ENCODE peak calls at places on chromosome 20, in seven cellular contexts. L, Y, X, M, G, Z and O are unnamed samples.

GRCh38 chr20:6665161-6665560 is 102.3 kb upstream of the BMP2 start:
- DNase-seq in M (no peak), Z (no peak), G (no peak), Y (no peak), L (no peak), X (no peak), O (no peak)

GRCh38 chr20:6708010-6708409 is 59.5 kb upstream of the BMP2 start:
- DNase-seq in G (no peak), Y (no peak), M (no peak), X (peak), Z (no peak), L (no peak), O (no peak)

GRCh38 chr20:36070451-36070850 is 84.1 kb upstream of the EPB41L1 start:
- DNase-seq in M (no peak), G (no peak), X (no peak), Z (no peak), Y (no peak), L (no peak), O (no peak)

GRCh38 chr20:52230406-52230805 is 38.8 kb upstream of the ZFP64 start:
- DNase-seq in G (no peak), M (no peak), X (no peak), Z (no peak), Y (no peak), L (no peak), O (no peak)

GRCh38 chr20:20455945-20456344 is 88.0 kb downstream of the INSM1 start:
- DNase-seq in Y (no peak), M (no peak), L (no peak), X (no peak), G (no peak), Z (no peak), O (no peak)

GRCh38 chr20:11853359-11853758 is 64.3 kb upstream of the BTBD3 start:
- DNase-seq in X (no peak), G (no peak), Y (no peak), Z (no peak), L (no peak), M (no peak), O (no peak)

GRCh38 chr20:1265916-1266166 is 253 bp upstream of the SNPH start:
- DNase-seq in Z (no peak), G (no peak), X (no peak), L (no peak), Y (no peak), M (no peak), O (no peak)

GRCh38 chr20:1160496-1160895 is 24.3 kb downstream of the TMEM74B start:
- DNase-seq in M (no peak), Y (no peak), Z (peak), X (no peak), G (no peak), L (no peak), O (no peak)

GRCh38 chr20:42549496-42549895 is 640.2 kb downstream of the PTPRT start:
- DNase-seq in L (no peak), M (no peak), X (no peak), Z (no peak), Y (no peak), G (no peak), O (no peak)

GRCh38 chr20:32316667-32317066 is 39.2 kb downstream of the KIF3B start:
- DNase-seq in Y (no peak), X (no peak), Z (no peak), M (no peak), G (no peak), L (no peak), O (no peak)

GRCh38 chr20:6533828-6534388 is 233.6 kb upstream of the BMP2 start:
- DNase-seq in X (no peak), M (no peak), Z (no peak), G (no peak), Y (no peak), L (no peak), O (no peak)

GRCh38 chr20:25223179-25223661 is 24.7 kb upstream of the PYGB start:
- DNase-seq in X (peak), Z (no peak), M (no peak), Y (peak), G (no peak), L (peak), O (no peak)

GRCh38 chr20:24987244-24987643 is 5.3 kb downstream of the APMAP start:
- DNase-seq in Z (peak), Y (no peak), G (no peak), M (no peak), X (no peak), L (no peak), O (peak)

GRCh38 chr20:48841861-48842529 is 14.2 kb upstream of the PREX1 start:
- DNase-seq in Z (no peak), L (no peak), X (no peak), Y (no peak), G (no peak), M (no peak), O (no peak)

GRCh38 chr20:61459266-61459665 is 207.2 kb downstream of the CDH4 start:
- DNase-seq in G (no peak), L (no peak), X (no peak), Z (no peak), Y (no peak), M (no peak), O (no peak)

GRCh38 chr20:14360386-14360785 is 23.0 kb upstream of the FLRT3 start:
- DNase-seq in Y (no peak), L (no peak), X (no peak), G (no peak), M (no peak), Z (no peak), O (no peak)

GRCh38 chr20:35791823-35792222 is 20.0 kb downstream of the PHF20 start:
- DNase-seq in L (no peak), X (no peak), M (no peak), G (no peak), Y (no peak), Z (no peak), O (no peak)

GRCh38 chr20:6348908-6349307 is 226.1 kb upstream of the FERMT1 start:
- DNase-seq in M (no peak), X (no peak), Y (no peak), G (no peak), L (no peak), Z (no peak), O (no peak)

GRCh38 chr20:19223640-19224039 is 11.2 kb downstream of the SLC24A3 start:
- DNase-seq in Z (no peak), Y (no peak), X (no peak), L (peak), M (no peak), G (no peak), O (no peak)

GRCh38 chr20:48051810-48052491 is 266.7 kb upstream of the SULF2 start:
- DNase-seq in L (no peak), G (no peak), M (peak), Y (no peak), Z (no peak), X (no peak), O (no peak)

GRCh38 chr20:58141496-58141895 is 87.0 kb downstream of the ANKRD60 start:
- DNase-seq in L (no peak), G (no peak), Y (peak), M (no peak), Z (peak), X (no peak), O (no peak)

GRCh38 chr20:51467971-51468626 is 74.4 kb downstream of the NFATC2 start:
- DNase-seq in X (no peak), Z (no peak), Y (no peak), L (no peak), M (no peak), G (no peak), O (no peak)

GRCh38 chr20:31605902-31606677 is 1.0 kb downstream of the ID1 start:
- DNase-seq in L (peak), X (peak), Z (no peak), M (peak), Y (no peak), G (no peak), O (no peak)